ENCODE peak calls at places on chromosome 1, in nine cellular contexts. Y is ovary; V is WTC11; U is kidney epithelial cell; I is HuH-7; R is SK-MEL-5; L is HTR-8/SVneo; T is stimulated activated CD4-positive, alpha-beta T cell treated with anti-CD3 and anti-CD28 coated beads, TNF-alpha, amount 100 ng/mL, for 1 hour; J is posterior vena cava. N is an unnamed sample.

GRCh38 chr1:174996474-174996873 is 3.3 kb upstream of the CACYBP start:
- DNase-seq in T (no peak), U (no peak), L (no peak), V (no peak), Y (no peak), I (no peak), J (no peak), R (peak; percentile 34), N (no peak)

GRCh38 chr1:201127755-201128455 is 921 bp upstream of the ASCL5 start:
- DNase-seq in L (no peak), Y (no peak), U (no peak), I (no peak), T (no peak), V (no peak), J (no peak), R (no peak), N (peak; percentile 22)

GRCh38 chr1:109570414-109570813 is 22.0 kb downstream of the GNAI3 start:
- DNase-seq in T (no peak), I (no peak), U (no peak), V (no peak), J (no peak), R (no peak), L (no peak), Y (no peak), N (no peak)

GRCh38 chr1:147079400-147080012 is 92.8 kb downstream of the PRKAB2 start:
- DNase-seq in Y (no peak), V (peak; percentile 27), I (no peak), T (no peak), R (no peak), U (no peak), J (peak; percentile 75), L (no peak), N (no peak)

GRCh38 chr1:90317628-90318027 is 322.7 kb downstream of the ZNF326 start:
- DNase-seq in T (no peak), I (no peak), R (no peak), Y (no peak), U (no peak), J (no peak), V (no peak), L (no peak), N (no peak)

GRCh38 chr1:150881331-150882070 is 5.1 kb upstream of the ARNT start:
- DNase-seq in J (no peak), V (no peak), R (peak; percentile 32), U (peak; percentile 7), Y (no peak), T (no peak), L (no peak), I (no peak), N (no peak)

GRCh38 chr1:9078949-9079500 is 9.6 kb upstream of the SLC2A5 start:
- DNase-seq in V (no peak), U (no peak), Y (no peak), R (no peak), T (no peak), J (no peak), I (no peak), L (no peak), N (no peak)

GRCh38 chr1:94542088-94542671 is 621 bp upstream of the F3 start:
- DNase-seq in Y (peak; percentile 81), I (no peak), R (no peak), V (peak; percentile 39), T (no peak), L (no peak), U (no peak), J (peak; percentile 83), N (peak; percentile 65)

GRCh38 chr1:49364676-49365075 is 588.0 kb upstream of the BEND5 start:
- DNase-seq in I (no peak), R (no peak), T (no peak), Y (no peak), U (peak; percentile 28), J (no peak), V (peak; percentile 10), L (no peak), N (no peak)

GRCh38 chr1:233114159-233114558 is 163.7 kb downstream of the NTPCR start:
- DNase-seq in T (no peak), R (no peak), L (no peak), U (no peak), Y (no peak), J (no peak), V (no peak), I (no peak), N (no peak)

GRCh38 chr1:202659974-202660373 is 50.3 kb downstream of the SYT2 start:
- DNase-seq in L (no peak), Y (no peak), U (no peak), R (no peak), V (no peak), I (no peak), J (no peak), T (no peak), N (no peak)

GRCh38 chr1:164783778-164784555 is 225.0 kb downstream of the PBX1 start:
- DNase-seq in R (no peak), T (no peak), V (no peak), L (no peak), J (no peak), U (no peak), I (no peak), Y (no peak), N (no peak)

GRCh38 chr1:205676002-205676401 is 4.3 kb downstream of the SLC45A3 start:
- DNase-seq in L (no peak), R (no peak), U (no peak), V (no peak), T (no peak), J (no peak), Y (no peak), I (peak; percentile 73), N (no peak)

GRCh38 chr1:234999513-234999940 is 129.1 kb downstream of the TOMM20 start:
- DNase-seq in I (no peak), L (no peak), R (no peak), Y (no peak), J (no peak), U (no peak), V (no peak), T (no peak), N (no peak)

GRCh38 chr1:93649231-93649630 is 32.4 kb downstream of the BCAR3 start:
- DNase-seq in R (no peak), V (no peak), U (no peak), L (no peak), T (no peak), Y (no peak), I (no peak), J (no peak), N (no peak)

GRCh38 chr1:93612510-93612909 is 69.1 kb downstream of the BCAR3 start:
- DNase-seq in J (no peak), U (no peak), Y (no peak), R (no peak), L (no peak), I (no peak), T (no peak), V (no peak), N (no peak)